ENCODE peak calls at places on chromosomes 16 and 17, in eight cellular contexts. W, T, D, S, A, X, Q and U are unnamed samples.

GRCh38 chr17:61459968-61460718 is 7.9 kb downstream of the TBX4 start:
- DNase-seq in Q (no peak), D (no peak), X (no peak), T (no peak), W (no peak), A (no peak), S (no peak), U (no peak)

GRCh38 chr16:57873218-57873617 is 70.9 kb upstream of the KIFC3 start:
- DNase-seq in Q (peak; percentile 40), T (no peak), D (no peak), W (no peak), X (no peak), A (no peak), S (no peak), U (peak; percentile 14)

GRCh38 chr16:762595-763268 is 2.2 kb downstream of the MSLN start:
- DNase-seq in D (no peak), A (no peak), S (no peak), W (no peak), Q (no peak), T (no peak), X (no peak), U (no peak)

GRCh38 chr17:14918540-14918939 is 346.6 kb downstream of the PMP22 start:
- DNase-seq in W (no peak), S (no peak), D (no peak), X (no peak), Q (no peak), A (peak; percentile 8), T (no peak), U (no peak)

GRCh38 chr17:66491665-66492064 is 189.3 kb downstream of the PRKCA start:
- DNase-seq in S (no peak), T (no peak), X (no peak), Q (no peak), W (no peak), D (no peak), A (no peak), U (no peak)

GRCh38 chr16:67857547-67858233 is 10.2 kb upstream of the CENPT start:
- DNase-seq in W (peak; percentile 99), D (no peak), Q (no peak), X (peak; percentile 66), A (peak; percentile 95), S (peak; percentile 85), T (no peak), U (no peak)

GRCh38 chr17:76138234-76138895 is 2.7 kb downstream of the FOXJ1 start:
- DNase-seq in X (no peak), S (no peak), D (peak; percentile 91), W (peak; percentile 68), T (peak; percentile 54), Q (no peak), A (peak; percentile 54), U (peak; percentile 70)

GRCh38 chr17:4892063-4892410 is 7.3 kb upstream of the C17orf107 start:
- DNase-seq in Q (no peak), D (no peak), S (no peak), W (no peak), X (no peak), A (no peak), T (no peak), U (no peak)

GRCh38 chr17:76986318-76986717 is 118.1 kb downstream of the MGAT5B start:
- DNase-seq in Q (no peak), W (no peak), X (no peak), D (peak; percentile 55), A (no peak), T (no peak), S (no peak), U (no peak)

GRCh38 chr17:13337864-13338371 is 263.8 kb downstream of the HS3ST3A1 start:
- DNase-seq in T (no peak), W (peak; percentile 51), A (peak; percentile 62), D (peak; percentile 83), X (no peak), Q (no peak), S (no peak), U (no peak)

GRCh38 chr17:81365148-81365600 is 30.1 kb upstream of the BAHCC1 start:
- DNase-seq in A (no peak), Q (no peak), D (peak; percentile 83), S (no peak), W (peak; percentile 47), X (no peak), T (no peak), U (peak; percentile 66)

GRCh38 chr17:2770129-2770528 is 20.7 kb upstream of the CCDC92B start:
- DNase-seq in D (no peak), Q (no peak), T (no peak), X (no peak), A (no peak), W (no peak), S (no peak), U (no peak)